ENCODE peak calls at places on chromosomes 6 and 20, in four cellular contexts. N is H1, U is MV-4-11, D is NCI-H82. C is an unnamed sample.

GRCh38 chr6:81859884-81860283 is 107.4 kb upstream of the TENT5A start:
- DNase-seq in N (no peak), U (peak), D (no peak), C (no peak)

GRCh38 chr6:89140347-89141159 is 5.3 kb upstream of the PM20D2 start:
- DNase-seq in N (no peak), U (no peak), D (no peak), C (no peak)

GRCh38 chr6:157865249-157865648 is 42.2 kb downstream of the SNX9 start:
- DNase-seq in N (no peak), U (no peak), D (no peak), C (no peak)

GRCh38 chr20:61815176-61815575 is 250.5 kb downstream of the TAF4 start:
- DNase-seq in N (no peak), U (no peak), D (no peak), C (no peak)

GRCh38 chr6:54267798-54268197 is 40.4 kb upstream of the TINAG start:
- DNase-seq in N (no peak), U (peak), D (peak), C (peak)

GRCh38 chr20:8854566-8854965 is 214.3 kb upstream of the PLCB4 start:
- DNase-seq in N (no peak), U (no peak), D (no peak), C (no peak)

GRCh38 chr20:42556575-42556974 is 633.1 kb downstream of the PTPRT start:
- DNase-seq in N (no peak), U (no peak), D (no peak), C (no peak)

GRCh38 chr6:16253399-16254144 is 15.2 kb downstream of the GMPR start:
- DNase-seq in N (no peak), U (no peak), D (no peak), C (no peak)

GRCh38 chr20:25082498-25082873 is 545 bp upstream of the VSX1 start:
- DNase-seq in N (peak), U (no peak), D (peak), C (peak)

GRCh38 chr6:2127484-2127911 is 117.9 kb downstream of the GMDS start:
- DNase-seq in N (no peak), U (no peak), D (no peak), C (no peak)

GRCh38 chr6:131059486-131059885 is 3.6 kb downstream of the EPB41L2 start:
- DNase-seq in N (no peak), U (no peak), D (no peak), C (no peak)

GRCh38 chr6:49946835-49947234 is 17.1 kb downstream of the DEFB114 start:
- DNase-seq in N (no peak), U (no peak), D (no peak), C (no peak)

GRCh38 chr6:17035257-17035757 is 66.5 kb upstream of the STMND1 start:
- DNase-seq in N (no peak), U (no peak), D (peak), C (no peak)

GRCh38 chr6:104414723-104415122 is 445.0 kb downstream of the HACE1 start:
- DNase-seq in N (no peak), U (no peak), D (no peak), C (no peak)

GRCh38 chr6:25875563-25875905 is 1.5 kb upstream of the SLC17A3 start:
- DNase-seq in N (no peak), U (no peak), D (no peak), C (no peak)

GRCh38 chr6:71289039-71289801 is 609 bp downstream of the OGFRL1 start:
- DNase-seq in N (peak), U (no peak), D (peak), C (no peak)

GRCh38 chr6:21808551-21809181 is 215.1 kb downstream of the SOX4 start:
- DNase-seq in N (no peak), U (no peak), D (no peak), C (no peak)

GRCh38 chr6:150409576-150410066 is 40.8 kb downstream of the IYD start:
- DNase-seq in N (no peak), U (peak), D (peak), C (no peak)

GRCh38 chr6:157906537-157907061 is 75.1 kb upstream of the SYNJ2 start:
- DNase-seq in N (no peak), U (no peak), D (no peak), C (no peak)

GRCh38 chr6:21402368-21402767 is 191.2 kb upstream of the SOX4 start:
- DNase-seq in N (no peak), U (peak), D (no peak), C (no peak)

GRCh38 chr6:121539537-121539936 is 104.1 kb downstream of the GJA1 start:
- DNase-seq in N (no peak), U (no peak), D (no peak), C (no peak)

GRCh38 chr20:4736875-4737274 is 15.2 kb downstream of the PRND start:
- DNase-seq in N (no peak), U (no peak), D (peak), C (no peak)

GRCh38 chr6:87391334-87391733 is 16.4 kb upstream of the CFAP206 start:
- DNase-seq in N (no peak), U (peak), D (peak), C (peak)

GRCh38 chr6:1187293-1188131 is 124.4 kb upstream of the FOXQ1 start:
- DNase-seq in N (no peak), U (no peak), D (no peak), C (no peak)

GRCh38 chr6:62285612-62286469 is at the start of gene KHDRBS2:
- DNase-seq in N (peak), U (peak), D (peak), C (peak)

GRCh38 chr6:109304284-109305015 is 77.8 kb downstream of the CD164 start:
- DNase-seq in N (no peak), U (peak), D (no peak), C (peak)

GRCh38 chr6:131524695-131525336 is 48.2 kb upstream of the ARG1 start:
- DNase-seq in N (no peak), U (no peak), D (no peak), C (no peak)

GRCh38 chr6:33147807-33148666 is 44.2 kb downstream of the COL11A2 start:
- DNase-seq in N (no peak), U (peak), D (peak), C (peak)

GRCh38 chr6:149717588-149718458 is at the start of gene LATS1:
- DNase-seq in N (peak), U (peak), D (peak), C (peak)

GRCh38 chr6:89689732-89690131 is 51.2 kb upstream of the LYRM2 start:
- DNase-seq in N (no peak), U (peak), D (no peak), C (no peak)

GRCh38 chr6:32973144-32973854 is 4.9 kb downstream of the BRD2 start:
- DNase-seq in N (peak), U (no peak), D (peak), C (peak)

GRCh38 chr6:111805511-111806181 is 67.6 kb downstream of the FYN start:
- DNase-seq in N (no peak), U (peak), D (no peak), C (no peak)

GRCh38 chr20:34268851-34269668 is 27.8 kb downstream of the ASIP start:
- DNase-seq in N (peak), U (no peak), D (no peak), C (no peak)

GRCh38 chr6:2848851-2849250 is 7.2 kb upstream of the SERPINB1 start:
- DNase-seq in N (no peak), U (no peak), D (no peak), C (no peak)

GRCh38 chr6:73394577-73395354 is at the start of gene DDX43:
- DNase-seq in N (peak), U (peak), D (peak), C (no peak)

C was measured in WERI-Rb-1.